ENCODE peak calls at places on chromosome 18, in four cellular contexts. One of them, this sample, is unnamed. For H3K4me1, the result is how much of the 10 kb centered on the place peaks cover.

GRCh38 chr18:23136326-23137092 is 1.2 kb downstream of the CABLES1 start:
- DNase-seq in adrenal gland: no peak
- DNase-seq in HepG2: no peak
- DNase-seq in right lobe of liver: peak
- DNase-seq in this sample: peak

GRCh38 chr18:1663879-1664705 is 759.4 kb downstream of the ADCYAP1 start:
- DNase-seq in adrenal gland: peak
- DNase-seq in HepG2: peak
- DNase-seq in right lobe of liver: peak
- DNase-seq in this sample: peak

GRCh38 chr18:13823707-13824395 is at the start of gene MC5R:
- DNase-seq in adrenal gland: peak
- DNase-seq in HepG2: peak
- DNase-seq in right lobe of liver: peak
- DNase-seq in this sample: peak

GRCh38 chr18:29161429-29161828 is 984.5 kb upstream of the CDH2 start:
- DNase-seq in adrenal gland: no peak
- DNase-seq in HepG2: no peak
- DNase-seq in right lobe of liver: no peak
- DNase-seq in this sample: no peak

GRCh38 chr18:14925281-14925709 is 177.3 kb downstream of the ANKRD30B start:
- DNase-seq in adrenal gland: no peak
- DNase-seq in HepG2: no peak
- DNase-seq in right lobe of liver: no peak
- DNase-seq in this sample: no peak

GRCh38 chr18:23133860-23134779 is 1.2 kb upstream of the CABLES1 start:
- DNase-seq in adrenal gland: no peak
- DNase-seq in HepG2: peak
- DNase-seq in right lobe of liver: peak
- DNase-seq in this sample: peak

GRCh38 chr18:31497711-31498449 is at the start of gene DSG2:
- DNase-seq in adrenal gland: peak
- DNase-seq in HepG2: peak
- DNase-seq in right lobe of liver: peak
- DNase-seq in this sample: peak

GRCh38 chr18:57802869-57803118 is 321 bp downstream of the ATP8B1 start:
- DNase-seq in adrenal gland: no peak
- DNase-seq in HepG2: no peak
- DNase-seq in right lobe of liver: no peak
- DNase-seq in this sample: no peak

GRCh38 chr18:26619350-26619749 is 71.0 kb upstream of the KCTD1 start:
- DNase-seq in adrenal gland: no peak
- DNase-seq in HepG2: no peak
- DNase-seq in right lobe of liver: no peak
- DNase-seq in this sample: no peak

GRCh38 chr18:37537868-37538525 is 27.6 kb downstream of the CELF4 start:
- DNase-seq in adrenal gland: peak
- DNase-seq in HepG2: peak
- DNase-seq in right lobe of liver: peak
- DNase-seq in this sample: peak

GRCh38 chr18:1585881-1586488 is 681.3 kb downstream of the ADCYAP1 start:
- DNase-seq in adrenal gland: peak
- DNase-seq in HepG2: peak
- DNase-seq in right lobe of liver: no peak
- DNase-seq in this sample: no peak

GRCh38 chr18:47794725-47795447 is 135.6 kb downstream of the SMAD2 start:
- DNase-seq in adrenal gland: no peak
- DNase-seq in HepG2: no peak
- DNase-seq in right lobe of liver: no peak
- DNase-seq in this sample: no peak

GRCh38 chr18:77316013-77316412 is 66.4 kb downstream of the GALR1 start:
- DNase-seq in adrenal gland: no peak
- DNase-seq in HepG2: no peak
- DNase-seq in right lobe of liver: no peak
- DNase-seq in this sample: no peak

GRCh38 chr18:53070706-53071105 is 730.7 kb downstream of the DCC start:
- DNase-seq in adrenal gland: no peak
- DNase-seq in HepG2: no peak
- DNase-seq in right lobe of liver: no peak
- DNase-seq in this sample: no peak

GRCh38 chr18:13194239-13194638 is 24.3 kb upstream of the LDLRAD4 start:
- DNase-seq in adrenal gland: no peak
- DNase-seq in HepG2: no peak
- DNase-seq in right lobe of liver: no peak
- DNase-seq in this sample: no peak

GRCh38 chr18:8526316-8526715 is 82.9 kb upstream of the RAB12 start:
- DNase-seq in adrenal gland: no peak
- DNase-seq in HepG2: no peak
- DNase-seq in right lobe of liver: no peak
- DNase-seq in this sample: no peak

GRCh38 chr18:5414546-5414945 is 119.0 kb upstream of the ZBTB14 start:
- DNase-seq in adrenal gland: no peak
- DNase-seq in HepG2: no peak
- DNase-seq in right lobe of liver: no peak
- DNase-seq in this sample: no peak

GRCh38 chr18:63788447-63789096 is 13.4 kb downstream of the SERPINB7 start:
- DNase-seq in adrenal gland: no peak
- DNase-seq in HepG2: no peak
- DNase-seq in right lobe of liver: no peak
- DNase-seq in this sample: no peak

GRCh38 chr18:9766076-9766481 is 58.0 kb downstream of the RAB31 start:
- DNase-seq in adrenal gland: peak
- DNase-seq in HepG2: no peak
- DNase-seq in right lobe of liver: no peak
- DNase-seq in this sample: no peak

GRCh38 chr18:60554961-60555360 is 182.4 kb upstream of the MC4R start:
- DNase-seq in adrenal gland: no peak
- DNase-seq in HepG2: no peak
- DNase-seq in right lobe of liver: no peak
- DNase-seq in this sample: no peak

GRCh38 chr18:78934551-78935225 is 44.9 kb upstream of the SALL3 start:
- DNase-seq in adrenal gland: no peak
- DNase-seq in HepG2: no peak
- DNase-seq in right lobe of liver: no peak
- DNase-seq in this sample: no peak

GRCh38 chr18:58991127-58991798 is 126.6 kb downstream of the ZNF532 start:
- DNase-seq in adrenal gland: no peak
- DNase-seq in HepG2: no peak
- DNase-seq in right lobe of liver: no peak
- DNase-seq in this sample: no peak

GRCh38 chr18:33854086-33854826 is 276.2 kb downstream of the ASXL3 start:
- DNase-seq in adrenal gland: no peak
- DNase-seq in HepG2: no peak
- DNase-seq in right lobe of liver: no peak
- DNase-seq in this sample: no peak

GRCh38 chr18:28175930-28176673 is 828 bp downstream of the CDH2 start:
- DNase-seq in adrenal gland: peak
- DNase-seq in HepG2: no peak
- DNase-seq in right lobe of liver: peak
- DNase-seq in this sample: no peak

GRCh38 chr18:78892721-78893120 is 86.9 kb upstream of the SALL3 start:
- DNase-seq in adrenal gland: no peak
- DNase-seq in HepG2: no peak
- DNase-seq in right lobe of liver: no peak
- DNase-seq in this sample: no peak

GRCh38 chr18:34789768-34790344 is 79.8 kb downstream of the DTNA start:
- DNase-seq in adrenal gland: no peak
- DNase-seq in HepG2: no peak
- DNase-seq in right lobe of liver: no peak
- DNase-seq in this sample: no peak

GRCh38 chr18:23099621-23100020 is 35.7 kb upstream of the CABLES1 start:
- DNase-seq in adrenal gland: no peak
- DNase-seq in HepG2: peak
- DNase-seq in right lobe of liver: no peak
- DNase-seq in this sample: peak

GRCh38 chr18:65751145-65752085 is 603 bp downstream of the CDH7 start:
- DNase-seq in adrenal gland: no peak
- DNase-seq in HepG2: no peak
- DNase-seq in right lobe of liver: no peak
- DNase-seq in this sample: no peak

GRCh38 chr18:65752625-65753325 is 2.0 kb downstream of the CDH7 start:
- DNase-seq in adrenal gland: no peak
- DNase-seq in HepG2: no peak
- DNase-seq in right lobe of liver: no peak
- DNase-seq in this sample: no peak

GRCh38 chr18:65755616-65756015 is 4.8 kb downstream of the CDH7 start:
- DNase-seq in adrenal gland: no peak
- DNase-seq in HepG2: no peak
- DNase-seq in right lobe of liver: no peak
- DNase-seq in this sample: no peak

GRCh38 chr18:65754121-65754520 is 3.3 kb downstream of the CDH7 start:
- DNase-seq in adrenal gland: no peak
- DNase-seq in HepG2: no peak
- DNase-seq in right lobe of liver: no peak
- DNase-seq in this sample: no peak

DNA sequence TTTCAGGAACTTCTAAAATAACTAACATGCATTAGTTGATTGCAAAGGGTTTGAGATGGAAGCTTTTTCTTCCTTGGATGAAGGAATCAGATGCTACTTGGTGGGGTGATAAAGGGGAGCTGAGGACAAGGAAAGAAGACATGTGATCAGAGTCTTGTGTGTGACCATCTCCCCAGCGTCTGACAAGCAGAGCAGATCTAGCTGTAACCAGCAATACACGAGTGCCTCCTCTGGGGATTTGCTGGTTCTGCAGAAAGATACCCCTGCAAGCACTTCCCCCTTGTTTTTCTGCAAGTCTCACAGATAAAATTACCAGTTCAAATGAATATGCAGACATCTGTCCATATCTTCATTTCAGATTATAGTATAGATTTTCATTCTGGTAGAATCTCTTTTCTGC is 2.7 kb downstream of the CDH7 start:
- DNase-seq in adrenal gland: peak
- DNase-seq in HepG2: peak
- DNase-seq in right lobe of liver: no peak
- DNase-seq in this sample: peak
- TF ChIP-seq CTCF in adrenal gland: no peak
- TF ChIP-seq CTCF in HepG2: peak
- TF ChIP-seq CTCF in right lobe of liver: peak
- TF ChIP-seq CTCF in this sample: no peak

GRCh38 chr18:46293699-46294300 is 189.6 kb downstream of the HAUS1 start:
- DNase-seq in adrenal gland: no peak
- DNase-seq in HepG2: no peak
- DNase-seq in right lobe of liver: no peak
- DNase-seq in this sample: no peak
- H3K4me1 ChIP-seq in adrenal gland: under half
- H3K4me1 ChIP-seq in HepG2: under half
- H3K4me1 ChIP-seq in right lobe of liver: under half
- H3K4me1 ChIP-seq in this sample: under half

GRCh38 chr18:75041586-75041985 is 167.4 kb downstream of the PTGR3 start:
- DNase-seq in adrenal gland: no peak
- DNase-seq in HepG2: no peak
- DNase-seq in right lobe of liver: no peak
- DNase-seq in this sample: no peak
- TF ChIP-seq CTCF in adrenal gland: peak
- TF ChIP-seq CTCF in HepG2: peak
- TF ChIP-seq CTCF in right lobe of liver: peak
- TF ChIP-seq CTCF in this sample: peak

GRCh38 chr18:11948852-11949523 is 32.3 kb upstream of the IMPA2 start:
- DNase-seq in adrenal gland: no peak
- DNase-seq in HepG2: peak
- DNase-seq in right lobe of liver: no peak
- DNase-seq in this sample: no peak
- H3K4me1 ChIP-seq in adrenal gland: under half
- H3K4me1 ChIP-seq in HepG2: under half
- H3K4me1 ChIP-seq in right lobe of liver: under half
- H3K4me1 ChIP-seq in this sample: under half

GRCh38 chr18:21896732-21897336 is 156.2 kb downstream of the MIB1 start:
- DNase-seq in adrenal gland: no peak
- DNase-seq in HepG2: no peak
- DNase-seq in right lobe of liver: no peak
- DNase-seq in this sample: peak

GRCh38 chr18:21901423-21901822 is 160.8 kb downstream of the MIB1 start:
- DNase-seq in adrenal gland: no peak
- DNase-seq in HepG2: no peak
- DNase-seq in right lobe of liver: no peak
- DNase-seq in this sample: no peak

GRCh38 chr18:21894619-21895367 is 154.2 kb downstream of the MIB1 start:
- DNase-seq in adrenal gland: peak
- DNase-seq in HepG2: no peak
- DNase-seq in right lobe of liver: no peak
- DNase-seq in this sample: no peak

GRCh38 chr18:21900594-21901352 is 160.2 kb downstream of the MIB1 start:
- DNase-seq in adrenal gland: no peak
- DNase-seq in HepG2: peak
- DNase-seq in right lobe of liver: no peak
- DNase-seq in this sample: peak

GRCh38 chr18:21897811-21898210 is 157.2 kb downstream of the MIB1 start:
- DNase-seq in adrenal gland: peak
- DNase-seq in HepG2: peak
- DNase-seq in right lobe of liver: no peak
- DNase-seq in this sample: peak
- TF ChIP-seq CTCF in adrenal gland: peak
- TF ChIP-seq CTCF in HepG2: peak
- TF ChIP-seq CTCF in right lobe of liver: peak
- TF ChIP-seq CTCF in this sample: peak

DNA sequence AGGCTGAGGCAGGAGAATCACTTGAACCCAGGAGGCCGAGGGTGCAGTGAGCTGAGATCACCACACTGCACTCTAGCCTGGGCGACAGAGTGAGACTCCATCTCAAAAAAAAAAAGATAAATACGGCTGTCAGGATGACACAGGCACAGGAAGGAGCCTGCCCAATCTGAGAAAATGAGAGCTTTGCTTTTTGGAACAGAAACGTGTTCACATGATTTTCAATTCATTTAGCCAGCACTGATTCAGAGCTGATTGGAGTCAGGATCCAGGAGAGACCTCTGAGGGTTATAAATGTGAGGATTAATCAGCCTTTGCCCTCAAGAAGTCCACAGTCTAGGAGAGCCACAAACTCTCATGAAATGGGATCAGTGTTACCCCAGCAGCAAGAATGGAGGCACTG is 6.9 kb upstream of the SMAD7 start:
- DNase-seq in adrenal gland: no peak
- DNase-seq in HepG2: no peak
- DNase-seq in right lobe of liver: no peak
- DNase-seq in this sample: no peak
- H3K4me1 ChIP-seq in adrenal gland: under half
- H3K4me1 ChIP-seq in HepG2: half or more
- H3K4me1 ChIP-seq in right lobe of liver: under half
- H3K4me1 ChIP-seq in this sample: under half

GRCh38 chr18:3652380-3653262 is 202.6 kb downstream of the TGIF1 start:
- DNase-seq in adrenal gland: peak
- DNase-seq in HepG2: peak
- DNase-seq in right lobe of liver: no peak
- DNase-seq in this sample: peak
- TF ChIP-seq CTCF in adrenal gland: peak
- TF ChIP-seq CTCF in HepG2: no peak
- TF ChIP-seq CTCF in right lobe of liver: no peak
- TF ChIP-seq CTCF in this sample: no peak

GRCh38 chr18:44698518-44698917 is 17.8 kb downstream of the SETBP1 start:
- DNase-seq in adrenal gland: no peak
- DNase-seq in HepG2: no peak
- DNase-seq in right lobe of liver: no peak
- DNase-seq in this sample: no peak
- H3K4me1 ChIP-seq in adrenal gland: under half
- H3K4me1 ChIP-seq in HepG2: under half
- H3K4me1 ChIP-seq in right lobe of liver: under half
- H3K4me1 ChIP-seq in this sample: under half